ENCODE peak calls at places on chromosomes 2 and 18, in nine cellular contexts. J is astrocyte of the spinal cord; V is neural crest cell; P is glutamatergic neuron; X is aorta; T is hypothalamus; I is stimulated activated CD4-positive, alpha-beta T cell treated with anti-CD3 and anti-CD28 coated beads, Interleukin-2, amount 100 ng/mL, for 48 hours; K is NCI-H1092 treated with DMSO at 0.1 percent for 48 hours; Z is colonic mucosa. E is an unnamed sample.

GRCh38 chr2:221518201-221518936 is 53.7 kb downstream of the EPHA4 start:
- DNase-seq in X (no peak), J (peak; percentile 32), P (no peak), I (no peak), K (no peak), T (no peak), Z (peak; percentile 52), V (no peak), E (no peak)

GRCh38 chr2:126850951-126851350 is 47.7 kb upstream of the TEX51 start:
- DNase-seq in K (no peak), P (no peak), T (no peak), X (peak; percentile 47), J (no peak), I (no peak), V (no peak), Z (no peak), E (no peak)

GRCh38 chr2:46296216-46296839 is 879 bp upstream of the EPAS1 start:
- DNase-seq in T (peak; percentile 60), I (no peak), V (no peak), P (peak; percentile 17), J (peak; percentile 36), K (no peak), X (peak; percentile 85), Z (peak; percentile 59), E (no peak)

GRCh38 chr18:9137168-9138066 is 836 bp downstream of the ANKRD12 start:
- DNase-seq in J (peak; percentile 80), V (peak; percentile 46), T (peak; percentile 79), K (peak; percentile 65), Z (peak; percentile 54), X (peak; percentile 87), I (peak; percentile 54), P (peak; percentile 70), E (no peak)

GRCh38 chr2:127404466-127405251 is 13.6 kb upstream of the PROC start:
- DNase-seq in P (no peak), I (no peak), Z (no peak), K (no peak), X (no peak), V (no peak), T (no peak), J (no peak), E (no peak)

GRCh38 chr2:24576617-24577016 is 85.6 kb downstream of the NCOA1 start:
- DNase-seq in Z (no peak), P (no peak), X (no peak), J (no peak), I (no peak), K (no peak), V (no peak), T (no peak), E (no peak)

GRCh38 chr18:80251700-80252099 is 4.4 kb upstream of the PARD6G start:
- DNase-seq in T (no peak), X (no peak), Z (no peak), I (no peak), P (no peak), K (no peak), J (no peak), V (no peak), E (no peak)

GRCh38 chr2:25494626-25495025 is 152.9 kb upstream of the DNMT3A start:
- DNase-seq in P (no peak), I (no peak), X (no peak), V (no peak), J (peak; percentile 80), T (no peak), Z (no peak), K (no peak), E (no peak)

GRCh38 chr18:56115072-56116038 is 523.0 kb downstream of the TXNL1 start:
- DNase-seq in J (no peak), X (no peak), T (no peak), K (no peak), V (no peak), P (no peak), Z (no peak), I (no peak), E (no peak)

GRCh38 chr2:216205486-216205885 is 96.3 kb downstream of the XRCC5 start:
- DNase-seq in Z (no peak), X (no peak), I (no peak), T (no peak), J (no peak), V (no peak), K (no peak), P (no peak), E (no peak)

GRCh38 chr2:129763190-129763846 is 216.1 kb upstream of the RAB6C start:
- DNase-seq in T (no peak), Z (no peak), K (no peak), P (peak; percentile 10), V (no peak), I (no peak), J (no peak), X (no peak), E (no peak)

GRCh38 chr2:225735844-225736243 is 336.3 kb downstream of the NYAP2 start:
- DNase-seq in P (no peak), X (no peak), T (no peak), V (no peak), I (no peak), K (no peak), Z (no peak), J (peak; percentile 90), E (no peak)

GRCh38 chr2:127185093-127185492 is 35.0 kb downstream of the CYP27C1 start:
- DNase-seq in Z (no peak), V (no peak), X (no peak), I (no peak), T (no peak), J (no peak), K (no peak), P (no peak), E (no peak)

GRCh38 chr2:164420787-164421186 is 200.5 kb downstream of the GRB14 start:
- DNase-seq in T (no peak), I (no peak), P (no peak), J (no peak), X (no peak), V (no peak), Z (no peak), K (no peak), E (no peak)

GRCh38 chr2:179107737-179108136 is 57.8 kb upstream of the CCDC141 start:
- DNase-seq in V (no peak), K (no peak), X (no peak), P (no peak), J (peak; percentile 16), T (no peak), I (no peak), Z (peak; percentile 59), E (no peak)

GRCh38 chr18:3424280-3424890 is 25.6 kb upstream of the TGIF1 start:
- DNase-seq in P (no peak), X (no peak), K (no peak), I (no peak), J (no peak), V (no peak), T (no peak), Z (no peak), E (no peak)

GRCh38 chr18:53458266-53458665 is 766.2 kb downstream of the MBD2 start:
- DNase-seq in T (no peak), X (no peak), V (no peak), K (peak; percentile 27), P (no peak), Z (no peak), I (no peak), J (peak; percentile 32), E (no peak)

GRCh38 chr18:71727909-71728308 is 816.2 kb downstream of the CBLN2 start:
- DNase-seq in Z (no peak), P (no peak), X (no peak), V (no peak), T (no peak), J (no peak), I (no peak), K (no peak), E (no peak)

GRCh38 chr2:45570671-45571334 is 40.3 kb downstream of the SRBD1 start:
- DNase-seq in P (no peak), V (no peak), Z (no peak), X (no peak), T (no peak), I (no peak), K (no peak), J (peak; percentile 23), E (no peak)

GRCh38 chr18:79393626-79394401 is 1.9 kb upstream of the NFATC1 start:
- DNase-seq in V (no peak), P (peak; percentile 65), K (peak; percentile 68), T (peak; percentile 59), I (no peak), Z (peak; percentile 79), X (peak; percentile 97), J (peak; percentile 88), E (no peak)

GRCh38 chr2:239158641-239159475 is 242.0 kb downstream of the HDAC4 start:
- DNase-seq in K (no peak), P (peak; percentile 26), X (peak; percentile 65), Z (no peak), J (no peak), V (no peak), I (no peak), T (no peak), E (no peak)

GRCh38 chr2:233436691-233437438 is 82.6 kb downstream of the DGKD start:
- DNase-seq in P (no peak), I (no peak), V (no peak), T (no peak), X (peak; percentile 65), J (no peak), K (no peak), Z (no peak), E (no peak)

GRCh38 chr18:70555046-70555445 is 266.2 kb downstream of the SOCS6 start:
- DNase-seq in J (no peak), K (no peak), P (no peak), I (no peak), X (no peak), T (no peak), Z (no peak), V (no peak), E (no peak)

GRCh38 chr2:9373047-9373446 is 50.3 kb downstream of the ITGB1BP1 start:
- DNase-seq in T (no peak), K (peak; percentile 56), P (no peak), J (no peak), X (no peak), I (no peak), V (no peak), Z (no peak), E (no peak)

GRCh38 chr2:23350026-23350791 is 34.8 kb upstream of the KLHL29 start:
- DNase-seq in J (no peak), X (no peak), Z (no peak), I (no peak), P (peak; percentile 31), V (no peak), K (no peak), T (peak; percentile 31), E (no peak)

GRCh38 chr2:16013571-16013970 is 73.2 kb downstream of the MYCN start:
- DNase-seq in Z (peak; percentile 27), P (no peak), K (no peak), T (no peak), J (no peak), X (no peak), I (no peak), V (peak; percentile 16), E (no peak)

GRCh38 chr2:201507725-201508124 is 56.2 kb downstream of the STRADB start:
- DNase-seq in P (no peak), J (no peak), Z (no peak), X (no peak), V (no peak), K (no peak), I (no peak), T (no peak), E (no peak)

GRCh38 chr18:44149706-44150105 is 531.0 kb upstream of the SETBP1 start:
- DNase-seq in T (no peak), K (no peak), X (no peak), Z (no peak), I (no peak), P (no peak), J (peak; percentile 89), V (no peak), E (no peak)

GRCh38 chr18:53796042-53796729 is 428.3 kb downstream of the MBD2 start:
- DNase-seq in K (no peak), T (no peak), I (no peak), V (no peak), J (peak; percentile 89), Z (peak; percentile 36), P (no peak), X (no peak), E (no peak)

GRCh38 chr2:188378551-188378950 is 86.9 kb downstream of the GULP1 start:
- DNase-seq in K (peak; percentile 21), Z (no peak), P (no peak), J (no peak), T (no peak), I (no peak), V (no peak), X (no peak), E (no peak)

GRCh38 chr2:73112026-73112912 is 479 bp downstream of the RAB11FIP5 start:
- DNase-seq in Z (peak; percentile 29), I (peak; percentile 16), T (no peak), X (peak; percentile 79), J (peak; percentile 36), P (peak; percentile 63), K (no peak), V (no peak), E (no peak)

E was measured in esophagus squamous epithelium.